ENCODE peak calls at places on chromosomes 12 and 14, in four cellular contexts. L, T, E and M are unnamed samples.

GRCh38 chr14:104879201-104879982 is 14.3 kb downstream of the CEP170B start:
- DNase-seq in E (no peak), T (no peak), L (no peak), M (no peak)

GRCh38 chr12:70895956-70896355 is 24.6 kb downstream of the PTPRR start:
- DNase-seq in T (no peak), E (no peak), L (no peak), M (no peak)

GRCh38 chr12:125528300-125528699 is 463.1 kb downstream of the AACS start:
- DNase-seq in E (no peak), T (no peak), L (no peak), M (no peak)

GRCh38 chr12:118127867-118128266 is 8.1 kb upstream of the PEBP1 start:
- DNase-seq in L (no peak), T (no peak), E (no peak), M (no peak)

GRCh38 chr12:77842430-77842829 is 11.7 kb downstream of the NAV3 start:
- DNase-seq in E (no peak), L (no peak), T (no peak), M (no peak)

GRCh38 chr12:99111600-99111999 is 466.5 kb downstream of the APAF1 start:
- DNase-seq in T (no peak), E (no peak), L (no peak), M (no peak)

GRCh38 chr12:46386360-46386867 is 13.8 kb upstream of the SLC38A2 start:
- DNase-seq in E (no peak), T (no peak), L (no peak), M (no peak)

GRCh38 chr14:90513151-90514014 is 116.6 kb downstream of the CALM1 start:
- DNase-seq in L (peak; percentile 90), E (no peak), T (no peak), M (peak; percentile 95)

GRCh38 chr12:94545937-94546771 is 86.5 kb upstream of the CEP83 start:
- DNase-seq in T (peak; percentile 80), E (peak; percentile 44), L (peak; percentile 65), M (peak; percentile 60)

GRCh38 chr14:31297701-31298344 is 90.2 kb upstream of the HECTD1 start:
- DNase-seq in L (no peak), E (no peak), T (no peak), M (no peak)

GRCh38 chr12:7472060-7472459 is 28.1 kb upstream of the CD163L1 start:
- DNase-seq in L (no peak), E (no peak), T (no peak), M (no peak)

GRCh38 chr12:1619599-1619998 is 9.4 kb upstream of the WNT5B start:
- DNase-seq in E (peak; percentile 49), L (peak; percentile 35), T (peak; percentile 54), M (no peak)

GRCh38 chr12:120903382-120903817 is 758 bp downstream of the SPPL3 start:
- DNase-seq in E (peak; percentile 46), T (peak; percentile 67), L (peak; percentile 81), M (peak; percentile 57)

GRCh38 chr14:104925214-104925899 is 678 bp downstream of the PLD4 start:
- DNase-seq in E (no peak), L (no peak), T (no peak), M (no peak)

GRCh38 chr14:20548414-20549158 is 12.3 kb downstream of the RNASE9 start:
- DNase-seq in L (no peak), T (no peak), E (no peak), M (no peak)

GRCh38 chr14:100577321-100577985 is 9.8 kb downstream of the BEGAIN start:
- DNase-seq in L (no peak), T (no peak), E (no peak), M (no peak)

GRCh38 chr12:108618079-108618952 is 15.4 kb downstream of the SELPLG start:
- DNase-seq in E (peak; percentile 61), T (peak; percentile 88), L (peak; percentile 84), M (peak; percentile 82)

GRCh38 chr12:101935769-101936741 is 58.7 kb downstream of the DRAM1 start:
- DNase-seq in E (peak; percentile 96), T (no peak), L (peak; percentile 24), M (no peak)

GRCh38 chr14:33740531-33740930 is 210.3 kb downstream of the EGLN3 start:
- DNase-seq in T (no peak), L (no peak), E (no peak), M (no peak)

GRCh38 chr14:35482994-35483515 is 50.9 kb upstream of the INSM2 start:
- DNase-seq in E (no peak), L (no peak), T (no peak), M (no peak)

GRCh38 chr14:99093532-99094517 is 178.2 kb downstream of the BCL11B start:
- DNase-seq in T (no peak), E (no peak), L (no peak), M (no peak)

GRCh38 chr12:76186507-76186906 is 102.0 kb upstream of the NAP1L1 start:
- DNase-seq in E (no peak), T (peak; percentile 31), L (no peak), M (no peak)

GRCh38 chr12:75289678-75290200 is 40.4 kb downstream of the CAPS2 start:
- DNase-seq in E (no peak), L (no peak), T (no peak), M (no peak)

GRCh38 chr12:116539905-116540482 is 19.2 kb upstream of the MAP1LC3B2 start:
- DNase-seq in L (peak; percentile 38), T (no peak), E (no peak), M (peak; percentile 68)

GRCh38 chr14:68676511-68676943 is 116.3 kb downstream of the ZFP36L1 start:
- DNase-seq in T (no peak), L (no peak), E (no peak), M (peak; percentile 53)

GRCh38 chr14:53441789-53442188 is 288.7 kb upstream of the DDHD1 start:
- DNase-seq in T (no peak), L (no peak), E (no peak), M (no peak)

GRCh38 chr14:77641534-77642341 is 25.3 kb upstream of the SPTLC2 start:
- DNase-seq in L (peak; percentile 76), T (peak; percentile 83), E (peak; percentile 35), M (peak; percentile 82)

GRCh38 chr12:52285172-52285745 is 6.1 kb downstream of the KRT81 start:
- DNase-seq in T (peak; percentile 2), E (no peak), L (no peak), M (no peak)

DNA sequence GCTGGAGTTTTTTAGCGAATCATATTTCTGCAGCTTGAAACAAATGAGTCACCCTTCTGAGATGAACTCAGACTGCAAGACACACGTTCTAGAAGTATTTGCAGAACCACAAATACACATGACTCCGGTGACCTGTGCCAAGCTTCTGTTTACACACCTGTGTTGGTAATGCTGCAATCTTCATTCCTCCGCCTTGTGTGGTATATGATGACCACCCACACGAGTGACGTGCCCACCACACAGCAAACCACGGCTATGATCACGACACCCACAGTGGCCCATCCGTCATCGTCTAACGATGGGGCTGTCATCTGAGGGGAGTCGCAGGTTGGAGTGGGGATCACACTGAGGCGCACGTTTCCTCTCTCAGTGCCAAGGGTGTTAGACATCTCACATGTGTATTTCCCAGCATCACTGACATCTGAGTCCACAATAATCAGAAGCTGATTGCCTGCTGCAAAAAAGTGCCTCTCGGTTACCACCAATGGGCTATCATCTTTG is 43.0 kb downstream of the LRIG3 start:
- DNase-seq in E (no peak), T (no peak), L (no peak), M (peak; percentile 76)
- H3K4me3 ChIP-seq in E (no peak overlapping the region), T (no peak overlapping the region), L (no peak overlapping the region), M (no peak overlapping the region)

GRCh38 chr12:2627343-2628191 is 167.2 kb upstream of the FKBP4 start:
- DNase-seq in T (no peak), L (no peak), E (no peak), M (peak; percentile 36)
- H3K4me3 ChIP-seq in T (no peak overlapping the region), L (no peak overlapping the region), E (no peak overlapping the region), M (no peak overlapping the region)

DNA sequence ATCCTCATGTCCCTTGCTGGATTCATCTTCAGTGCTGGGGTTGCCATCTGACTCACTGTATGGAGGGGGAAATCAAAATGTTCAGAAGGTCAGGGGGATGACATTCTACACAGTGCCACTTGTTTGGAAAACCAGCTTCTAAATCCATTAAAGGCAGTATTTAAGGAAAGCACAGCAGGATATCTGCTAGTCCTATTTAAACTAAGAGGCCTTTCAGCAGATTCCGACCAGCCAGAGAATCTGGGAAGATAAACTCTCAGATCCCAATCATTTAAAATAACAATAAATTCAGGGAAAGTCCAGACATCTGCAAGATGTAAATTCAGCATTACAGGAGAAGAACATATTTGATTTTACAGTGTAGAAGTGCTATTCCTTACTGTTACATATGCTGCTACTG is 3.8 kb downstream of the SIX4 start:
- DNase-seq in L (no peak), T (no peak), E (no peak), M (no peak)
- H3K4me3 ChIP-seq in L (no peak overlapping the region), T (no peak overlapping the region), E (no peak overlapping the region), M (no peak overlapping the region)

DNA sequence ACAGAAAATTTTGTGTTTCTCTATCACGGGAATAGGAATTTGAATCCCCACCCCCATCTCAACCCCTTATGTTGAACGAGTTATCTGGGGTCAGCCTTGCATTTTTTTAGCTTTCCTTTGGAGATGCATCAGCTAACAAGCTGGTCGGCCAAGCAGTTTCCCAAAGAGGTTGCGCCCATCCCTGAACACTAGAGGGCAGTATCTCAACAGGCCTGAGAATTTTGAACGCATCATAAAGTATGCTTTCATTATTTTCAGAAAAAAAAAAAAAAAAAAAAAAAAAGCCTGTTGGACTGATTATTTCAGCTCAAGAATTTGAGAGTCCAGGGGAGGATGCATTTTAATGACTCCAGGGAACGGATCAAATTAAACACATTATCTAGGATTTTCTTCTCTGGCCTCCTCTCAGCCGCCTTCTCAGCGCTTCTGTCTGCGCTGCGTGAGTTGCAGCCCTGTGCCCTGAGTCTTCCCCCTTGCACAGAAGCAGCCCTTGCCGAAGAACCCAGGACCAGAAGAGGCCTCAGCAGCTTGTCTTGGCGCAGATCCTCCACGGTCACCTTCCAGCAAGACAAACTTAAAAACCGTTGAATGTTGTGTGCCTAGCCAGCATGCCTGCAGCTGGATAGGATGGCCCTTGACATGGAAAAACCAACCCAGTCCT is 76.5 kb upstream of the GZMB start:
- DNase-seq in L (peak; percentile 44), T (peak; percentile 70), E (no peak), M (peak; percentile 52)
- H3K4me3 ChIP-seq in L (no peak overlapping the region), T (no peak overlapping the region), E (no peak overlapping the region), M (no peak overlapping the region)

GRCh38 chr12:21773799-21774198 is 707 bp downstream of the KCNJ8 start:
- DNase-seq in E (no peak), T (no peak), L (no peak), M (no peak)

GRCh38 chr12:21774358-21775129 is at the start of gene KCNJ8:
- DNase-seq in L (peak; percentile 36), T (peak; percentile 92), E (no peak), M (peak; percentile 39)

GRCh38 chr12:21771311-21771710 is 3.2 kb downstream of the KCNJ8 start:
- DNase-seq in T (no peak), L (no peak), E (no peak), M (no peak)

GRCh38 chr12:21775130-21775920 is 819 bp upstream of the KCNJ8 start:
- DNase-seq in T (no peak), L (no peak), E (no peak), M (no peak)

GRCh38 chr12:21773263-21773741 is 1.2 kb downstream of the KCNJ8 start:
- DNase-seq in E (no peak), T (peak; percentile 68), L (peak; percentile 34), M (no peak)
- H3K4me3 ChIP-seq in E (no peak overlapping the region), T (peak overlapping the region; percentile 73), L (peak overlapping the region; percentile 38), M (peak overlapping the region; percentile 56)

GRCh38 chr14:74572829-74573360 is 39.1 kb downstream of the LTBP2 start:
- DNase-seq in E (no peak), L (no peak), T (no peak), M (no peak)

GRCh38 chr14:74569826-74570591 is 42.0 kb downstream of the LTBP2 start:
- DNase-seq in E (no peak), T (no peak), L (no peak), M (no peak)

GRCh38 chr14:74571901-74572828 is 39.9 kb downstream of the LTBP2 start:
- DNase-seq in E (no peak), L (peak; percentile 21), T (no peak), M (no peak)

GRCh38 chr14:74570696-74571095 is 41.3 kb downstream of the LTBP2 start:
- DNase-seq in E (no peak), T (no peak), L (no peak), M (no peak)

GRCh38 chr14:74571441-74571841 is 40.6 kb downstream of the LTBP2 start:
- DNase-seq in E (no peak), T (no peak), L (no peak), M (no peak)
- H3K4me3 ChIP-seq in E (no peak overlapping the region), T (no peak overlapping the region), L (no peak overlapping the region), M (no peak overlapping the region)